ENCODE peak calls at places on chromosomes 2 and 18, in eight cellular contexts. D, M, Z, O, L, B, I and N are unnamed samples. For H3K4me1, the result is how much of the 10 kb centered on the place peaks cover.

GRCh38 chr2:237876518-237876917 is 17.1 kb downstream of the RAMP1 start:
- DNase-seq in L (no peak), M (no peak), D (no peak), O (peak), I (no peak), B (peak), Z (no peak), N (no peak)

GRCh38 chr2:163469561-163469962 is 266.2 kb downstream of the FIGN start:
- DNase-seq in O (no peak), B (no peak), M (no peak), L (no peak), D (no peak), I (no peak), Z (no peak), N (no peak)

GRCh38 chr2:85393836-85394235 is 16.3 kb downstream of the CAPG start:
- DNase-seq in L (no peak), O (no peak), Z (no peak), M (no peak), B (no peak), I (peak), D (no peak), N (no peak)

GRCh38 chr2:86134709-86135108 is 28.7 kb downstream of the PTCD3 start:
- DNase-seq in O (no peak), Z (no peak), B (no peak), L (no peak), I (no peak), D (no peak), M (no peak), N (no peak)

GRCh38 chr2:173872714-173873113 is 92.5 kb downstream of the SP3 start:
- DNase-seq in L (no peak), M (no peak), I (no peak), O (no peak), D (no peak), B (no peak), Z (no peak), N (no peak)

GRCh38 chr18:78293940-78294401 is 685.6 kb upstream of the SALL3 start:
- DNase-seq in D (no peak), M (peak), L (no peak), O (no peak), B (no peak), Z (no peak), I (no peak), N (no peak)

GRCh38 chr18:49024808-49025361 is 74.1 kb upstream of the SMAD7 start:
- DNase-seq in M (peak), D (no peak), I (no peak), Z (no peak), L (peak), B (peak), O (peak), N (no peak)

GRCh38 chr18:59929621-59930295 is 30.0 kb downstream of the PMAIP1 start:
- DNase-seq in B (no peak), D (no peak), M (no peak), L (no peak), Z (no peak), I (no peak), O (no peak), N (no peak)

GRCh38 chr2:128512664-128513415 is 194.2 kb upstream of the HS6ST1 start:
- DNase-seq in D (no peak), I (peak), L (no peak), B (no peak), Z (no peak), M (no peak), O (no peak), N (no peak)

GRCh38 chr2:219384872-219385271 is 2.8 kb downstream of the DNPEP start:
- DNase-seq in I (peak), O (no peak), B (no peak), M (no peak), L (no peak), Z (no peak), D (no peak), N (no peak)

GRCh38 chr2:154600931-154601494 is 97.5 kb upstream of the KCNJ3 start:
- DNase-seq in O (no peak), M (no peak), D (no peak), Z (no peak), B (no peak), I (no peak), L (no peak), N (no peak)

GRCh38 chr18:45291616-45292612 is 323.4 kb upstream of the SLC14A2 start:
- DNase-seq in M (no peak), B (no peak), D (no peak), L (no peak), I (no peak), O (no peak), Z (no peak), N (no peak)

GRCh38 chr2:237591021-237591370 is 462 bp upstream of the RAB17 start:
- DNase-seq in B (no peak), I (no peak), M (peak), L (peak), O (no peak), D (no peak), Z (no peak), N (no peak)

DNA sequence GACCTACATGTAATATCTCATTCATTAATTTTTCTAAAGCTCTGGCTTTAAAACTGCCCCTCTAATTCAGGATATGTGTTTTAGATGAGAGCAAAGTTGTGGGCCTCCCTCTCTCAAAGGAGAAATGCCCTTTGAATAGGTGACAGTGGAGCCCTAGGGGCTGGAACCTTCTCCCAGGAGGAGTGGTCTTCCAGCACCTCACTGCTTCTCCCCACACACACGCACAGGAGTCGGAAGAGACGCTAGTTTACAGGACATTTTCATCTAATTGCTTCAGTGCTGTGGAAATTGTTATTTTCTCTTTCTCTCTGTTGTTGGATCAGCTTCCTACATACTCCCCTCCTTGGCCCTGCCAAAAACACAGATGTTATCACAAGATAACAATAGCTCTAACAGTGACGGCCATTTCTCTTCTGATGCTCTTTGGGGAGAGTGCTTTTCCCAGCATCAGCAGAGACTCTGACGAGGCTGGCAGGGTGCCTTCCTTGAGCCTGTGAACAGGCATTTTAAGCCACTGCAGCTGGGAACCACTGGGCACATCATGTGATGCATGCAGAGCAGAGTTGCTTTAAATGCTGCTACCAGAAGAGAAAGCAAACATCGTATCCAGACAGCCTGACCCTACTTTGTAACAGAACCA is 209.4 kb upstream of the SP5 start:
- DNase-seq in M (peak), I (peak), D (no peak), Z (peak), B (peak), L (no peak), O (peak), N (peak)
- TF ChIP-seq CTCF in M (no peak), I (no peak), D (no peak), Z (no peak), B (no peak), L (no peak), O (no peak), N (no peak)

GRCh38 chr2:222835142-222835822 is 25.6 kb upstream of the ACSL3 start:
- DNase-seq in L (no peak), O (no peak), I (no peak), M (no peak), B (no peak), D (no peak), Z (no peak), N (no peak)
- H3K4me1 ChIP-seq in L (under half), O (under half), I (under half), M (under half), B (under half), D (under half), Z (under half), N (under half)

GRCh38 chr2:75637568-75637967 is 9.0 kb upstream of the MRPL19 start:
- DNase-seq in M (no peak), D (no peak), B (no peak), I (no peak), L (no peak), O (no peak), Z (no peak), N (no peak)
- TF ChIP-seq CTCF in M (peak), D (no peak), B (no peak), I (no peak), L (no peak), O (no peak), Z (no peak), N (no peak)

GRCh38 chr18:58552057-58552461 is 76.8 kb downstream of the ALPK2 start:
- DNase-seq in O (no peak), M (no peak), D (no peak), B (no peak), I (no peak), Z (no peak), L (no peak), N (no peak)
- H3K4me1 ChIP-seq in O (under half), M (under half), D (under half), B (under half), I (under half), Z (under half), L (under half), N (under half)

GRCh38 chr18:74147779-74148542 is at the start of the genes FBXO15 and TIMM21:
- DNase-seq in I (peak), D (peak), O (peak), B (peak), L (peak), Z (peak), M (peak), N (peak)
- TF ChIP-seq CTCF in I (no peak), D (no peak), O (no peak), B (no peak), L (no peak), Z (no peak), M (no peak), N (no peak)

GRCh38 chr2:137964859-137965459 is 686 bp downstream of the HNMT start:
- DNase-seq in B (no peak), Z (no peak), O (no peak), M (no peak), L (no peak), I (no peak), D (no peak), N (no peak)
- H3K4me1 ChIP-seq in B (under half), Z (under half), O (under half), M (under half), L (under half), I (under half), D (under half), N (under half)

GRCh38 chr2:61898810-61899209 is 6.7 kb upstream of the COMMD1 start:
- DNase-seq in I (peak), B (no peak), L (no peak), Z (no peak), O (no peak), D (no peak), M (no peak), N (no peak)
- TF ChIP-seq CTCF in I (peak), B (no peak), L (no peak), Z (no peak), O (peak), D (peak), M (peak), N (peak)

DNA sequence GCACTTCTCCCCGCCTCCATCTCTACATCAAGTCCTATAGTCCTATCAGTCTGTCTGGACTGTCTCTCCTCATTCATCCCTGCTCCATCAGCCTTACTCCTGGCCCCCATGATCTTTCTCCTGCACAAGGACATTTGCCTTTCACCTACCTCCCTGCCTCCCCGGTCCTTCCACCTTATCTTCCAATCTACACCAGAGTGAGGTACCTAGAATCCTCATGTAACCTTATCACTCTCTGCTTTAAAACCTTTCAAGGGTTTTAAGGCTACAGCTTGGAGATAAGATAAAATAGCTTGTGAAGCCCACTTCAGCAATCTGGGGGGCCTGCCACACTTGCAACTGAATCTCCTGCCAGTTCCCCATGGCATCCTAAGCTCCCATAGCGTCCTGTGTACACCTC is 12.8 kb downstream of the CDC42EP3 start:
- DNase-seq in L (no peak), D (no peak), M (no peak), Z (no peak), B (no peak), O (no peak), I (no peak), N (no peak)
- H3K4me1 ChIP-seq in L (under half), D (half or more), M (half or more), Z (half or more), B (under half), O (under half), I (under half), N (half or more)

GRCh38 chr2:208392300-208392699 is 14.3 kb upstream of the PTH2R start:
- DNase-seq in L (no peak), B (no peak), O (no peak), M (no peak), Z (no peak), I (no peak), D (no peak), N (no peak)
- TF ChIP-seq CTCF in L (no peak), B (no peak), O (no peak), M (peak), Z (no peak), I (no peak), D (no peak), N (no peak)